ENCODE peak calls at places on chromosomes 16 and 17, in ten cellular contexts. F, K, H, Y, J, C, P, M, L and E are unnamed samples.
A peak's percentile ranks its signal among the peaks of the same experiment; 100 is the strongest.

GRCh38 chr17:4477286-4477791 is 21.3 kb upstream of the SPNS2 start:
- DNase-seq in F (no peak), K (no peak), H (no peak), Y (no peak), J (no peak), C (no peak), P (no peak), M (no peak), L (peak; percentile 86), E (no peak)

GRCh38 chr16:78957328-78958100 is 643.0 kb downstream of the MAF start:
- DNase-seq in F (no peak), K (no peak), H (no peak), Y (no peak), J (no peak), C (peak; percentile 62), P (no peak), M (no peak), L (peak; percentile 88), E (no peak)

GRCh38 chr17:72151565-72152391 is 31.0 kb downstream of the SOX9 start:
- DNase-seq in F (peak; percentile 38), K (peak; percentile 61), H (no peak), Y (peak; percentile 63), J (peak; percentile 69), C (no peak), P (no peak), M (peak; percentile 80), L (peak; percentile 58), E (no peak)

GRCh38 chr16:21652451-21652850 is at the start of gene IGSF6:
- DNase-seq in F (no peak), K (no peak), H (no peak), Y (no peak), J (no peak), C (no peak), P (no peak), M (no peak), L (no peak), E (no peak)

GRCh38 chr17:77393867-77394539 is 253.2 kb downstream of the SEC14L1 start:
- DNase-seq in F (no peak), K (no peak), H (no peak), Y (no peak), J (no peak), C (no peak), P (no peak), M (no peak), L (no peak), E (no peak)

GRCh38 chr16:51148674-51149228 is 2.3 kb downstream of the SALL1 start:
- DNase-seq in F (no peak), K (peak; percentile 47), H (no peak), Y (peak; percentile 54), J (no peak), C (no peak), P (no peak), M (no peak), L (no peak), E (no peak)

GRCh38 chr17:62965149-62965648 is 836 bp upstream of the TANC2 start:
- DNase-seq in F (no peak), K (no peak), H (no peak), Y (no peak), J (no peak), C (no peak), P (no peak), M (no peak), L (no peak), E (peak; percentile 49)

GRCh38 chr16:2675714-2676113 is 6.6 kb upstream of the KCTD5 start:
- DNase-seq in F (no peak), K (no peak), H (no peak), Y (no peak), J (no peak), C (no peak), P (no peak), M (no peak), L (no peak), E (no peak)

GRCh38 chr16:65037558-65037957 is 84.3 kb downstream of the CDH11 start:
- DNase-seq in F (no peak), K (no peak), H (no peak), Y (no peak), J (no peak), C (no peak), P (no peak), M (no peak), L (peak; percentile 43), E (no peak)

GRCh38 chr17:61834610-61835009 is 28.7 kb downstream of the BRIP1 start:
- DNase-seq in F (no peak), K (no peak), H (no peak), Y (no peak), J (no peak), C (no peak), P (no peak), M (no peak), L (no peak), E (no peak)

GRCh38 chr17:38460716-38461650 is 32.7 kb downstream of the ARHGAP23 start:
- DNase-seq in F (no peak), K (no peak), H (no peak), Y (no peak), J (no peak), C (no peak), P (no peak), M (no peak), L (no peak), E (no peak)

GRCh38 chr17:74864866-74865395 is 5.2 kb upstream of the GRIN2C start:
- DNase-seq in F (peak; percentile 73), K (peak; percentile 53), H (no peak), Y (peak; percentile 54), J (peak; percentile 71), C (peak; percentile 62), P (peak; percentile 54), M (peak; percentile 60), L (peak; percentile 77), E (peak; percentile 34)

GRCh38 chr17:29504711-29505110 is 62.1 kb downstream of the ABHD15 start:
- DNase-seq in F (peak; percentile 22), K (no peak), H (no peak), Y (peak; percentile 72), J (no peak), C (no peak), P (no peak), M (no peak), L (no peak), E (no peak)

GRCh38 chr17:30091771-30092170 is 24.8 kb upstream of the NSRP1 start:
- DNase-seq in F (peak; percentile 41), K (peak; percentile 69), H (no peak), Y (peak; percentile 89), J (no peak), C (no peak), P (no peak), M (peak; percentile 46), L (no peak), E (no peak)

GRCh38 chr17:70804161-70804560 is 634.8 kb downstream of the KCNJ2 start:
- DNase-seq in F (peak; percentile 47), K (peak; percentile 27), H (no peak), Y (peak; percentile 25), J (no peak), C (no peak), P (no peak), M (no peak), L (no peak), E (no peak)

GRCh38 chr16:354971-355441 is 2.5 kb upstream of the AXIN1 start:
- DNase-seq in F (no peak), K (no peak), H (no peak), Y (no peak), J (no peak), C (no peak), P (no peak), M (no peak), L (no peak), E (no peak)
- H3K4me3 ChIP-seq in F (no peak overlapping the region), K (no peak overlapping the region), H (no peak overlapping the region), Y (no peak overlapping the region), J (no peak overlapping the region), C (no peak overlapping the region), P (no peak overlapping the region), M (no peak overlapping the region), L (no peak overlapping the region), E (no peak overlapping the region)

GRCh38 chr16:67594956-67595355 is 32.6 kb downstream of the CTCF start:
- DNase-seq in F (peak; percentile 79), K (peak; percentile 77), H (no peak), Y (peak; percentile 38), J (no peak), C (no peak), P (no peak), M (peak; percentile 52), L (no peak), E (no peak)

GRCh38 chr16:67598527-67598926 is 36.2 kb downstream of the CTCF start:
- DNase-seq in F (peak; percentile 29), K (no peak), H (peak; percentile 11), Y (no peak), J (no peak), C (no peak), P (no peak), M (no peak), L (no peak), E (no peak)

GRCh38 chr16:67593701-67594100 is 31.4 kb downstream of the CTCF start:
- DNase-seq in F (no peak), K (no peak), H (no peak), Y (no peak), J (no peak), C (no peak), P (no peak), M (no peak), L (no peak), E (no peak)

GRCh38 chr16:67594256-67594915 is 32.1 kb downstream of the CTCF start:
- DNase-seq in F (no peak), K (no peak), H (no peak), Y (no peak), J (no peak), C (no peak), P (no peak), M (no peak), L (no peak), E (no peak)

GRCh38 chr16:67593288-67593687 is 31.0 kb downstream of the CTCF start:
- DNase-seq in F (peak; percentile 64), K (peak; percentile 44), H (no peak), Y (no peak), J (no peak), C (no peak), P (no peak), M (no peak), L (peak; percentile 11), E (no peak)
- H3K4me3 ChIP-seq in F (no peak overlapping the region), K (no peak overlapping the region), H (no peak overlapping the region), Y (no peak overlapping the region), J (no peak overlapping the region), C (no peak overlapping the region), P (no peak overlapping the region), M (no peak overlapping the region), L (no peak overlapping the region), E (no peak overlapping the region)

GRCh38 chr17:44353656-44354331 is 8.7 kb downstream of the GRN start:
- DNase-seq in F (no peak), K (no peak), H (no peak), Y (no peak), J (peak; percentile 47), C (no peak), P (no peak), M (no peak), L (peak; percentile 81), E (no peak)
- H3K4me3 ChIP-seq in F (peak overlapping the region; percentile 17), K (no peak overlapping the region), H (no peak overlapping the region), Y (peak overlapping the region; percentile 15), J (peak overlapping the region; percentile 33), C (no peak overlapping the region), P (peak overlapping the region; percentile 40), M (peak overlapping the region; percentile 27), L (peak overlapping the region; percentile 41), E (no peak overlapping the region)

DNA sequence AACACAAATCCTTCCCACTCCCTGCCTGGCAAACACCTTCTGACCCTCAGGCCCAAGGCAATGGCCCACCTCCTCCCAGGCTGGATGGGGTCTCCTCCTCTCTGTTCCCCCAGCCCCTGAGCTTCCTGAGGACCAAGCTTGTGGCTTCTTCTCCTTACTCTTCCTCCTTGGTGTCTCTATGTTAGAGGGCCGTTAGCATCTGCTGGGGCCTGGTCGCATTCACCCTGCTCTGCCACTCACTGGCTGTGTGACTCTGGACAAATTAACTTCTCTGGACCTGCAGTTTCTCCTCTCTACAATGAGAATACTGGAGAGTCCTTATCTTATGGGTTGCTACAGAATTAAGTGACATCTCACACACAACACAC is 725 bp upstream of the MT2A start:
- DNase-seq in F (no peak), K (no peak), H (no peak), Y (no peak), J (no peak), C (no peak), P (no peak), M (no peak), L (no peak), E (no peak)
- H3K4me3 ChIP-seq in F (no peak overlapping the region), K (peak overlapping the region; percentile 27), H (peak overlapping the region; percentile 52), Y (peak overlapping the region; percentile 55), J (no peak overlapping the region), C (no peak overlapping the region), P (no peak overlapping the region), M (peak overlapping the region; percentile 52), L (no peak overlapping the region), E (peak overlapping the region; percentile 84)